ENCODE peak calls at places on chromosomes 4 and X, in ten cellular contexts. O is body of pancreas; Y is sigmoid colon; F is tibial artery; G is left ventricle myocardium inferior; L is cardiac muscle cell; Q is Peyer's patch; X is CD8-positive, alpha-beta T cell; N is lower lobe of right lung; M is ovary. H is an unnamed sample.

GRCh38 chr4:181323061-181323460 is 920.1 kb upstream of the TENM3 start:
- DNase-seq in G (no peak), F (no peak), L (no peak), N (no peak), M (no peak), X (no peak), O (no peak), Q (no peak), Y (no peak), H (no peak)

GRCh38 chrX:107530141-107530540 is 80.7 kb downstream of the FRMPD3 start:
- DNase-seq in L (no peak), F (no peak), O (no peak), N (no peak), G (no peak), X (no peak), Y (no peak), Q (no peak), M (no peak), H (no peak)

GRCh38 chr4:54433686-54434085 is 204.6 kb downstream of the PDGFRA start:
- DNase-seq in O (no peak), Y (no peak), G (no peak), X (no peak), Q (no peak), N (no peak), F (no peak), M (no peak), L (no peak), H (no peak)

GRCh38 chr4:3305610-3306371 is 13.0 kb downstream of the RGS12 start:
- DNase-seq in L (no peak), M (no peak), F (peak; percentile 13), N (peak; percentile 32), O (no peak), X (no peak), Y (no peak), G (no peak), Q (no peak), H (peak; percentile 60)

GRCh38 chr4:139628184-139629012 is 37.2 kb upstream of the MGST2 start:
- DNase-seq in Q (no peak), Y (no peak), G (no peak), X (no peak), N (peak; percentile 68), L (peak; percentile 34), O (no peak), M (no peak), F (no peak), H (no peak)

GRCh38 chrX:68841251-68842049 is 12.6 kb downstream of the EFNB1 start:
- DNase-seq in G (peak; percentile 24), M (no peak), L (no peak), Y (no peak), F (no peak), Q (no peak), O (peak; percentile 86), N (peak; percentile 52), X (no peak), H (no peak)

GRCh38 chr4:21948347-21949072 is at the start of gene KCNIP4:
- DNase-seq in Y (no peak), O (peak; percentile 9), L (peak; percentile 68), M (peak; percentile 35), Q (no peak), N (no peak), F (no peak), G (no peak), X (no peak), H (no peak)

GRCh38 chr4:156983366-156983765 is 11.8 kb upstream of the PDGFC start:
- DNase-seq in L (no peak), X (no peak), N (no peak), F (no peak), Y (no peak), Q (no peak), G (no peak), M (no peak), O (no peak), H (no peak)

GRCh38 chrX:12770440-12770839 is 20.8 kb upstream of the PRPS2 start:
- DNase-seq in G (no peak), X (no peak), Q (no peak), F (no peak), O (no peak), M (no peak), N (no peak), L (peak; percentile 40), Y (no peak), H (no peak)

GRCh38 chr4:55249476-55249875 is 96.6 kb upstream of the SRD5A3 start:
- DNase-seq in M (no peak), O (no peak), L (no peak), Y (no peak), G (no peak), Q (no peak), F (no peak), X (no peak), N (no peak), H (no peak)

GRCh38 chrX:133218329-133218728 is at the start of gene TFDP3:
- DNase-seq in X (no peak), F (no peak), Q (no peak), O (no peak), G (no peak), L (no peak), M (no peak), N (no peak), Y (no peak), H (no peak)

GRCh38 chr4:53647547-53647946 is 56.3 kb upstream of the LNX1 start:
- DNase-seq in F (no peak), L (no peak), X (no peak), M (no peak), G (no peak), Y (no peak), Q (no peak), O (no peak), N (no peak), H (no peak)

GRCh38 chr4:72473434-72473900 is 95.6 kb downstream of the ADAMTS3 start:
- DNase-seq in L (no peak), G (no peak), Q (no peak), N (no peak), X (no peak), O (no peak), M (no peak), Y (no peak), F (no peak), H (no peak)

GRCh38 chr4:78923459-78924312 is 15.6 kb downstream of the PAQR3 start:
- DNase-seq in Y (no peak), M (no peak), Q (no peak), X (no peak), L (no peak), F (no peak), N (no peak), O (no peak), G (no peak), H (no peak)
- TF ChIP-seq CTCF in Y (no peak), M (no peak), Q (no peak), X (no peak), L (peak; percentile 4), F (no peak), N (no peak), O (no peak), G (peak; percentile 32), H (no peak)

DNA sequence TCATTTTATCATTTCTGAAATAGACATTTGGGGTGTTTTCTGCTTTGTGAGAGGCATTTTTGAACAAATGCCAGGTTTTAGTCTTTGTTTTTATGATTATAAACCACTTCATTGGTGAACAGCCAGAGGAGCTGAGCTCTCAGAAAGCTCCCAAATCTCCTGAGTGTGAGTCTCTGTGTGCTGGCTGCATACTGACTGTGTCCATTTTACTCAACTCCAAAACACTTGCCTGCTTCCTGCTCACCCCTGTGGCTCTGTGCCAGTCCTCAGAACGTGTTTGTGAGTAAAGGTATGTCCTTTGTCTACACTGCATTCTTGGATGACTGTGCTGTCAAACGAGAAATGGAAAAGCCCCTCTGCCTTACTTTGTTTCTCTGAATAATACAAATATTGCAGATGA is 5.4 kb upstream of the LRAT start:
- DNase-seq in Y (no peak), L (peak; percentile 46), M (no peak), X (no peak), Q (no peak), G (no peak), O (no peak), N (no peak), F (no peak), H (no peak)
- H3K27ac ChIP-seq in Y (no peak overlapping the region), L (peak overlapping the region; percentile 28), M (no peak overlapping the region), X (no peak overlapping the region), Q (no peak overlapping the region), G (no peak overlapping the region), O (no peak overlapping the region), N (no peak overlapping the region), F (no peak overlapping the region), H (no peak overlapping the region)

DNA sequence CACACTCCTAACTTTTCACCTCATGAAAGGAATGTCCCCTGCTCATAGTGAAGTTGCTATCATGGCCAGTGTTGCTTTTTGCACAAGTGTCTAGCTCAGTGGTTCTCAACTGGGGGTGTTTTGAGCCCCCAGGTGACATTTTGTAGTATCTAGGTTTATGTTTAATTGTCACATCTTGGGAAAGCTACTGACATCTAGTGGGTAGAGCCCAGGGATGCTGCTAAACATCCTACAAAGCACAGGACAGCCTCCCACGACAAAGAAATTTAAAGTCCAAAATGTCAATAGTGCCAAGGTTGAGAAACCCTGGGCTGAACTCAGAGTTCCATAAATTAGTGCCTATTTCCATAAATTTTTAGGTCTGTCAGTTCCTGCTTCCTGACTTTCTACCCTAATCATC is 70.7 kb upstream of the HCCS start:
- DNase-seq in N (no peak), Y (no peak), X (no peak), M (no peak), Q (no peak), F (no peak), G (no peak), L (peak; percentile 0), O (no peak), H (no peak)
- TF ChIP-seq CTCF in N (no peak), Y (no peak), X (no peak), M (no peak), Q (no peak), F (no peak), G (no peak), L (peak; percentile 20), O (no peak), H (no peak)

GRCh38 chr4:30867427-30867826 is 147.3 kb downstream of the PCDH7 start:
- DNase-seq in X (no peak), G (no peak), Q (no peak), O (no peak), L (no peak), M (no peak), Y (peak; percentile 72), N (no peak), F (peak; percentile 21), H (no peak)
- H3K27ac ChIP-seq in X (no peak overlapping the region), G (no peak overlapping the region), Q (no peak overlapping the region), O (no peak overlapping the region), L (peak overlapping the region; percentile 85), M (no peak overlapping the region), Y (peak overlapping the region; percentile 76), N (no peak overlapping the region), F (peak overlapping the region; percentile 55), H (peak overlapping the region; percentile 76)

GRCh38 chr4:169010125-169011023 is at the start of gene CBR4:
- DNase-seq in G (peak; percentile 97), Q (peak; percentile 98), Y (peak; percentile 99), O (peak; percentile 99), X (peak; percentile 94), M (peak; percentile 97), L (peak; percentile 98), N (peak; percentile 99), F (peak; percentile 99), H (peak; percentile 98)
- TF ChIP-seq CTCF in G (peak; percentile 57), Q (peak; percentile 6), Y (peak; percentile 13), O (peak; percentile 25), X (peak; percentile 55), M (peak; percentile 34), L (peak; percentile 31), N (peak; percentile 43), F (peak; percentile 28), H (no peak)

GRCh38 chrX:1400731-1401471 is 9.0 kb upstream of the SLC25A6 start:
- DNase-seq in L (no peak), N (peak; percentile 49), X (no peak), Q (no peak), O (peak; percentile 6), F (no peak), G (peak; percentile 10), M (peak; percentile 36), Y (peak; percentile 48), H (no peak)
- H3K27ac ChIP-seq in L (peak overlapping the region; percentile 18), N (no peak overlapping the region), X (no peak overlapping the region), Q (no peak overlapping the region), O (no peak overlapping the region), F (no peak overlapping the region), G (no peak overlapping the region), M (no peak overlapping the region), Y (no peak overlapping the region), H (no peak overlapping the region)

H was measured in coronary artery.